ENCODE peak calls at places on chromosomes 3 and 15, in five cellular contexts. D is mesendoderm, Q is GM19239, S is uterus, C is kidney tubule cell. L is an unnamed sample.

GRCh38 chr3:181838940-181839914 is 127.5 kb downstream of the SOX2 start:
- DNase-seq in D (no peak), Q (no peak), S (no peak), C (peak; percentile 18), L (no peak)

GRCh38 chr15:95712785-95713184 is 617.7 kb upstream of the NR2F2 start:
- DNase-seq in D (no peak), Q (no peak), S (no peak), C (no peak), L (no peak)

GRCh38 chr3:48702320-48702921 is 14.6 kb downstream of the IP6K2 start:
- DNase-seq in D (no peak), Q (no peak), S (no peak), C (no peak), L (no peak)

GRCh38 chr3:61979645-61980430 is 393.5 kb downstream of the FEZF2 start:
- DNase-seq in D (no peak), Q (no peak), S (no peak), C (peak; percentile 82), L (no peak)

GRCh38 chr15:89383635-89384604 is 49.3 kb upstream of the POLG start:
- DNase-seq in D (no peak), Q (no peak), S (peak; percentile 54), C (peak; percentile 64), L (peak; percentile 79)

GRCh38 chr3:29922990-29923746 is 642.3 kb downstream of the RBMS3 start:
- DNase-seq in D (peak; percentile 68), Q (no peak), S (no peak), C (peak; percentile 71), L (peak; percentile 27)

GRCh38 chr15:23912191-23912590 is 225.1 kb upstream of the NDN start:
- DNase-seq in D (peak; percentile 51), Q (no peak), S (no peak), C (no peak), L (peak; percentile 59)

GRCh38 chr3:114506622-114507300 is 212.9 kb downstream of the TIGIT start:
- DNase-seq in D (no peak), Q (no peak), S (no peak), C (no peak), L (no peak)

GRCh38 chr3:129673897-129674797 is 67.7 kb upstream of the PLXND1 start:
- DNase-seq in D (no peak), Q (no peak), S (no peak), C (no peak), L (no peak)

GRCh38 chr15:42796955-42797779 is 60.2 kb upstream of the CDAN1 start:
- DNase-seq in D (peak; percentile 2), Q (no peak), S (no peak), C (no peak), L (no peak)

GRCh38 chr15:43895586-43895985 is 68.8 kb downstream of the WDR76 start:
- DNase-seq in D (no peak), Q (no peak), S (no peak), C (no peak), L (no peak)

GRCh38 chr3:64687781-64688515 is at the start of gene ADAMTS9:
- DNase-seq in D (peak; percentile 90), Q (no peak), S (peak; percentile 84), C (peak; percentile 97), L (peak; percentile 88)

GRCh38 chr3:131386429-131386926 is 4.9 kb downstream of the NUDT16 start:
- DNase-seq in D (peak; percentile 25), Q (no peak), S (peak; percentile 57), C (no peak), L (peak; percentile 60)

GRCh38 chr3:155730843-155731242 is 14.0 kb downstream of the PLCH1 start:
- DNase-seq in D (no peak), Q (no peak), S (no peak), C (no peak), L (no peak)

GRCh38 chr15:94231728-94232086 is 346 bp downstream of the MCTP2 start:
- DNase-seq in D (peak; percentile 62), Q (no peak), S (no peak), C (peak; percentile 47), L (no peak)

GRCh38 chr3:169760479-169760878 is 4.4 kb downstream of the TERC start:
- DNase-seq in D (no peak), Q (no peak), S (no peak), C (peak; percentile 68), L (no peak)

GRCh38 chr15:74866090-74866489 is 7.1 kb downstream of the SCAMP2 start:
- DNase-seq in D (peak; percentile 23), Q (no peak), S (peak; percentile 42), C (peak; percentile 88), L (peak; percentile 52)

GRCh38 chr3:155704771-155705559 is 39.9 kb downstream of the PLCH1 start:
- DNase-seq in D (no peak), Q (no peak), S (no peak), C (peak; percentile 26), L (no peak)

L was measured in adrenal gland.